ENCODE peak calls at places on chromosomes 11 and 22, in nine cellular contexts. U, B, I, A, V, P, K, O and T are unnamed samples.

GRCh38 chr11:81192516-81192915 is 1541.1 kb downstream of the FAM181B start:
- DNase-seq in U (no peak), A (no peak), I (no peak), K (no peak), V (no peak), B (no peak), O (no peak), P (no peak), T (no peak)

GRCh38 chr11:3920148-3920852 is 64.8 kb downstream of the STIM1 start:
- DNase-seq in V (peak), P (peak), U (no peak), K (no peak), I (no peak), O (peak), A (peak), B (no peak), T (peak)

GRCh38 chr22:49228431-49229037 is 599.1 kb downstream of the BRD1 start:
- DNase-seq in V (no peak), A (no peak), U (no peak), O (no peak), B (no peak), P (no peak), K (no peak), I (no peak), T (no peak)

GRCh38 chr11:95338430-95338991 is 107.5 kb upstream of the SESN3 start:
- DNase-seq in A (no peak), B (no peak), U (peak), V (no peak), I (no peak), P (peak), O (no peak), K (peak), T (peak)

GRCh38 chr11:29879560-29879959 is 137.3 kb downstream of the KCNA4 start:
- DNase-seq in U (no peak), V (no peak), A (no peak), K (no peak), I (no peak), O (no peak), B (no peak), P (peak), T (no peak)

GRCh38 chr11:3977078-3977477 is 117.5 kb upstream of the RRM1 start:
- DNase-seq in U (no peak), K (no peak), O (no peak), V (no peak), A (no peak), B (no peak), I (no peak), P (no peak), T (no peak)

GRCh38 chr11:134951305-134951700 is 539.3 kb upstream of the B3GAT1 start:
- DNase-seq in V (no peak), O (peak), I (no peak), P (peak), B (no peak), K (peak), U (no peak), A (peak), T (peak)

GRCh38 chr11:94574193-94574961 is 7.2 kb downstream of the PIWIL4 start:
- DNase-seq in P (peak), K (no peak), O (no peak), V (no peak), B (no peak), I (no peak), A (peak), U (no peak), T (peak)

GRCh38 chr22:44459041-44459440 is 39.0 kb downstream of the RTL6 start:
- DNase-seq in U (no peak), V (peak), I (no peak), P (no peak), O (no peak), A (no peak), B (peak), K (no peak), T (no peak)

GRCh38 chr11:126403039-126403438 is 47.6 kb downstream of the ST3GAL4 start:
- DNase-seq in B (no peak), O (peak), A (no peak), K (no peak), P (no peak), I (no peak), V (no peak), U (peak), T (no peak)

GRCh38 chr22:29581799-29582198 is 886 bp upstream of the NIPSNAP1 start:
- DNase-seq in B (no peak), V (peak), O (peak), U (peak), P (no peak), A (no peak), K (no peak), I (no peak), T (no peak)

GRCh38 chr11:61693897-61694840 is 14.0 kb downstream of the DAGLA start:
- DNase-seq in I (peak), B (no peak), V (no peak), P (peak), K (no peak), O (no peak), U (peak), A (no peak), T (no peak)

GRCh38 chr11:61695917-61696316 is 15.7 kb downstream of the DAGLA start:
- DNase-seq in I (no peak), B (peak), P (peak), V (peak), K (no peak), A (peak), O (peak), U (peak), T (peak)

GRCh38 chr11:61696602-61697001 is 16.4 kb downstream of the DAGLA start:
- DNase-seq in O (no peak), P (no peak), I (no peak), K (no peak), V (no peak), A (no peak), B (no peak), U (peak), T (no peak)

GRCh38 chr11:61697093-61697492 is 16.9 kb downstream of the DAGLA start:
- DNase-seq in A (no peak), V (no peak), K (no peak), U (peak), I (no peak), O (peak), B (no peak), P (no peak), T (no peak)

GRCh38 chr11:61694971-61695706 is 14.9 kb downstream of the DAGLA start:
- DNase-seq in V (peak), I (peak), B (no peak), A (no peak), O (peak), P (no peak), U (peak), K (no peak), T (no peak)
- H3K4me3 ChIP-seq in V (no peak), I (no peak), B (no peak), A (no peak), O (peak), P (no peak), U (no peak), K (no peak), T (no peak)

GRCh38 chr11:103703437-103703836 is 333.0 kb upstream of the DDI1 start:
- DNase-seq in B (no peak), I (no peak), P (no peak), A (no peak), O (no peak), K (no peak), V (no peak), U (no peak), T (no peak)

GRCh38 chr11:103700605-103701004 is 335.8 kb upstream of the DDI1 start:
- DNase-seq in P (peak), A (peak), B (no peak), U (no peak), I (no peak), K (no peak), V (no peak), O (peak), T (peak)

GRCh38 chr11:103699656-103700055 is 336.8 kb upstream of the DDI1 start:
- DNase-seq in P (no peak), B (no peak), A (no peak), I (no peak), O (no peak), V (no peak), K (no peak), U (no peak), T (no peak)

GRCh38 chr11:103696130-103696529 is 340.3 kb upstream of the DDI1 start:
- DNase-seq in O (no peak), V (no peak), A (no peak), U (no peak), K (no peak), B (no peak), P (no peak), I (no peak), T (no peak)

DNA sequence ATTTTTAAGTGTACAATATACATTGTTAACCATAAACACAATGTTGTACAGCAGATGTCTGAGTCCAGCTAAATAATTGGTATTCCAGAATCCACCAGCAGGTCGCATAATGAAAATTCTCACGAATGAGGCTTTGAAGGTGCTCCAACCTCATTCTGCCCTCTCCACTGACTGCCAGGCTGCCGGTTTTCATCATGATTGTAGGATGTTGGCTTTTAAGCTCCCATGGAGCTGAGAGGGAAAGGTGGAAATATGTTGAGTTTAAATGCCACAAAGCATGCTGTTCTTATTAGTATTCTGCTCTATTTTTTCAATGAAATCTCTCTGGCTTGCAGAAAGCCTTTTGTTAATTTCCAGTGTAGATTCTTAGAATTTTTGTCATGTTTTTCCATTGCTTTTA is 337.2 kb upstream of the DDI1 start:
- DNase-seq in B (no peak), K (no peak), V (no peak), I (no peak), A (no peak), U (no peak), O (peak), P (peak), T (no peak)
- TF ChIP-seq CTCF in B (no peak), K (peak), V (no peak), I (no peak), A (peak), U (no peak), O (peak), P (no peak), T (no peak)

DNA sequence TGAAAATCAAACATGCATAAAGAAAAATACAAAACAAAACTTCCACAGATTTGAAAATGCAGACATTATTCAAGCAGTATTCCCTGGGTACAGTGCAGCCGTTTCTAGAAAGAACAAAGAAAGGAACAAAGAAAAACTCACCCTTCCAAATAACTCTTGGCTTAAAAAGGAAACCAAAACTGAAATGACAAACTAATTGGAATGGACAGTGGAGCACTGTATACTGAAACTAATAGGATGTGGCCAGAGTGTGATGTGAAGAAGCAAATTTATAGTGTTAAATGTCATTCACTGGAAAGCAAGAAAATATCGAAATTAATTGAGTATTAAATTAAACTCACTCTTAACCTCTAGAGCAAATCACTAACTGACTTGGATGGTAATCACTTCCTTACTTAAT is 55.4 kb downstream of the QSER1 start:
- DNase-seq in A (no peak), U (no peak), I (no peak), K (no peak), V (no peak), B (no peak), O (no peak), P (no peak), T (peak)
- H3K4me3 ChIP-seq in A (no peak), U (no peak), I (no peak), K (no peak), V (no peak), B (no peak), O (no peak), P (no peak), T (no peak)

DNA sequence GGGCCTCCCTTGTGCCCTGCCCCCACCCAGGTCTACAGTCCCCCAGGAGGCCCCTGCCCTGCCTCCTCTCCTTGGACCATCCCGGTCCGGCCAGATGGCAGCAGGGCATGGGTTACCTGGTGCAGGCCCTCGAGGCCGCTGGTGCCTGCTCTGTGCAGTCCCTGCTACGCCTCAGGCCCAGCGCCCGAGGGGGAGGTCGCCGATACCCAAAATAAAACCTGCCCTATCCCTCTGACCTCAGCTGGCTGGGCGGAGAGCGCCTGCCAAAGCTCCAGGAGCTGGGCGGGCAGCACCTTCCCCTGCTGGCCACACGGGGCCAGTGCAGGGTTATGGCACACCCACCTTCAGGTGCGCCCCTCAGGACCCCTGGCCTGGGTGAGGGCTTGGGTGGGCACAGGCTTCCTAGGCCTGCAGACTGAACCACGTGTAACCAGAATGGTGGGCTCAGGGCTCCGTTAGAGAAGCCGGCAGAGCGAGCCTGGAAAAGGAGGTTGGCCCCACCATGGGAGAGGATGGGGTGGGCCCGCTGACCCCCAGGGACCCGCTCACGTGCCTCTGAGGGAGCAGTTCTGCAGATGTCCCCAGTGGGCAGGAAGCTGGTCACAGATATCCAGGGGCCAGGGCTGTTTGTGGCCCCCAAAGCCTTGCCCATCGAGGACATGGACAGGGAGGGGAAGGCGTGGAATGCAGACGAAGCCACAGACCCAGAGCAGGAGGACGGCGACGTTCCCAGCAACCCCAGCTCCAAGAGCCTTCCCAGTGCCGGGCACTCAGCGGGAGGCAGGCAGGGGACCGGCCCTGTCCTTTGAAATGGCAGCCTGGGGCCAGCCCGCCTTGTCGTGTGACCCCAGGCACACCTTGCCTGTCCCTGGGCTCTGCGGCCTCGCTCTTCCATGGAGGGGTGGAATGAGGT is 1.7 kb upstream of the TNNT3 start:
- DNase-seq in K (no peak), B (peak), A (no peak), U (peak), O (no peak), P (no peak), V (no peak), I (no peak), T (no peak)
- TF ChIP-seq CTCF in K (peak), B (peak), A (peak), U (peak), O (peak), P (peak), V (no peak), I (peak), T (peak)

GRCh38 chr22:23849009-23850006 is 8.4 kb upstream of the SLC2A11 start:
- DNase-seq in K (no peak), P (peak), V (peak), A (peak), U (peak), O (peak), I (peak), B (peak), T (peak)
- H3K4me3 ChIP-seq in K (no peak), P (no peak), V (peak), A (peak), U (no peak), O (no peak), I (peak), B (peak), T (no peak)

GRCh38 chr11:78809931-78810481 is 235.3 kb upstream of the NARS2 start:
- DNase-seq in U (no peak), V (no peak), O (no peak), I (no peak), K (no peak), A (no peak), P (peak), B (no peak), T (peak)

GRCh38 chr11:78811622-78812021 is 237.0 kb upstream of the NARS2 start:
- DNase-seq in U (no peak), B (no peak), P (no peak), V (no peak), K (no peak), O (no peak), I (no peak), A (no peak), T (no peak)

GRCh38 chr11:78815631-78816232 is 241.1 kb upstream of the NARS2 start:
- DNase-seq in P (no peak), U (no peak), K (no peak), V (no peak), B (no peak), A (no peak), O (no peak), I (no peak), T (no peak)

GRCh38 chr11:78810489-78811090 is 235.9 kb upstream of the NARS2 start:
- DNase-seq in A (no peak), O (no peak), V (no peak), B (no peak), P (no peak), I (no peak), U (no peak), K (no peak), T (no peak)

DNA sequence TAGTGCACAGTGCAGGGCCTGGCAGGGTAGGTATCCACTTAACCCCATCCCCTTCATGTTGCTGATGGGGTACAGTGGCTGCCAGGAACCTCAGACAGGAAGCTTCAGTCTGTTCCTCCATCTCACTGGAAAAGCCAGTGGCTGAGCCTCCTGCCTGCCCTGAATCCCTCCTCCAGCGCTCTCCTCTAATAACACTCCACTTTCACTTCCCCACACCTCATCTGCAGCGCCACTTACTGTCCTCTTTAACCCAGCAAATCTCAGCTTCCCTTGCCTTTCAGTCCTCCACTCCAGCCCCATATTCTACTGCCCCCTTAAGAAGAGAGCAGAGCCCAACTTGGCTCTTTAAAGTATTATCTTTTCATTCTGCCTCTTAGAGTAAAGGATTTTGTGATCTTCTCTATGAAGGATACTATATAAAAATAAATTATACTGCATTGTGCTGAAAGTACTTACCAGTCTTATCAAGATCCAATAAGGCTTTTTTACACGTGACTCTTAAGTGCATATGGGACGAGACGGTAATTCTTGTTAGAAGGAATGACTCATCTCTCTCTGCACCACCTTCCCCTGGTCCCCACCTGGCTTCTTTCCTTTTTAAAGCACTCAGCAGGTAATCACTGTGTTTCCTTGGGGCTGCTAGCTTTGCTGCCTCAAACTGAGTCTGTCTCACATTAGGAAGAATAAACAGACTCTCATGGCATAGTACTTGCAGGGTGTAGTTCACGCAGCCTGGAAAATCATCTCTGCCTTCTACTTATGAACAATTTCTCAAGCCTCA is 238.0 kb upstream of the NARS2 start:
- DNase-seq in O (no peak), U (no peak), B (no peak), P (no peak), A (no peak), I (no peak), K (no peak), V (no peak), T (no peak)
- TF ChIP-seq CTCF in O (no peak), U (no peak), B (no peak), P (no peak), A (peak), I (no peak), K (no peak), V (no peak), T (no peak)

DNA sequence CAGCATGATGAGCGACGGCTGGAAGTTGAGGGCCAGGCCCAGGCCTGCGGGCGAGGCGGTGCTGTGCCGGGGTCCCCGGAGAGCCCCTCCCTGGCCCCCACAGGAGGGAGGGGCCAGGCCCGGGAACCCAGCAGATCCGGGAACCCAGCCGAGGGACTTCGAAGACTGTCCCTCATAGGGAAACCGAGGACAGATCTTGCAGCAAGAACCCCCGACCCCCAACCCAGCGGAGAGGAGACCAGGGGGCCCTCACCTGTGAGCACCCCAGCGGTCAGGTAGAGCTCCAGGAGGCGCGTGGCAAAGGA is 2.4 kb downstream of the SLC16A8 start:
- DNase-seq in O (no peak), U (peak), K (no peak), B (no peak), A (no peak), I (no peak), V (no peak), P (no peak), T (no peak)
- H3K4me3 ChIP-seq in O (no peak), U (no peak), K (no peak), B (peak), A (peak), I (no peak), V (peak), P (no peak), T (no peak)

GRCh38 chr11:47213985-47214564 is 699 bp upstream of the DDB2 start:
- DNase-seq in A (peak), I (peak), K (peak), O (peak), U (peak), V (peak), P (peak), B (peak), T (peak)

GRCh38 chr11:47220401-47220821 is 5.6 kb downstream of the DDB2 start:
- DNase-seq in A (peak), P (peak), B (no peak), O (peak), K (no peak), I (peak), U (no peak), V (no peak), T (peak)

GRCh38 chr11:47212938-47213337 is 1.8 kb upstream of the DDB2 start:
- DNase-seq in B (peak), U (peak), I (no peak), O (no peak), K (no peak), A (no peak), V (peak), P (no peak), T (no peak)

GRCh38 chr11:47215366-47215925 is 672 bp downstream of the DDB2 start:
- DNase-seq in B (no peak), K (no peak), I (peak), O (peak), A (no peak), U (no peak), P (no peak), V (no peak), T (no peak)

DNA sequence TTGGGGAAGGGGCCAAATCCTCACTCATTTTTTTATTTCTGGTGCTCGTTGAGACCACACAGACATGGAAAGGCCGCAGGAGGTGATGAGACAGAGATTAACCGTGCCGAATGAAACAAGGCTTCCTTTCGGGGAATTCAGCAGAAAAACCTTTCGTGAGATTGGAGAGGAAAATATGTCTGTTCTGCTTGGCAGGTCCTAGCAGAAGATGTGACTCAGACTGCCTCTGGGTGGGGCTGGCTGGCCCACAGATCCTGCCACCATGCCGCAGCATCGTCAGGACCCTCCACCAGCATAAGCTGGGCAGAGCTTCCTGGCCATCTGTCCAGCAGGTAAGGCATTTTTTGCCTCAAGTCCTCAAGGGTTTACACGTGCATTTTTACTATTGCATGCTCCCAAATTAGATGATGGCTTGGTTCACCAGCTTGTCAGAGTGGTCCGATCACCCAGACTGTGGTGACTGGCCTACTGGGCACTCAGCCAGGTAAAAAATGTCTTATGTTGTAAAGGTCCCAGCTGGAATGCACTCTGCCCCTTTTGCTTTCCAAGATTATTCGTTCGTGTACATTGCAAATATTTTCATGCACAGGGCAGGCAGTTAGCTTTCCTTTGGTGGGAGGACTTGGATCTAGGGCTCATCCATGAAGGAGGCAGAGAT is 1.5 kb downstream of the DDB2 start:
- DNase-seq in P (peak), K (peak), B (peak), O (peak), A (peak), V (peak), I (peak), U (peak), T (peak)
- TF ChIP-seq CTCF in P (no peak), K (no peak), B (no peak), O (no peak), A (peak), V (no peak), I (peak), U (no peak), T (no peak)